ENCODE peak calls at places on chromosomes 5 and 9, in four cellular contexts. B, L, K and Z are unnamed samples.
A peak's percentile ranks its signal among the peaks of the same experiment; 100 is the strongest.

GRCh38 chr9:32401471-32401870 is 17.0 kb downstream of the ACO1 start:
- DNase-seq in L (no peak), K (no peak), B (no peak), Z (no peak)

GRCh38 chr9:38046669-38047300 is 22.2 kb downstream of the SHB start:
- DNase-seq in K (peak; percentile 85), L (peak; percentile 70), B (no peak), Z (no peak)

GRCh38 chr5:72364186-72364585 is 44.0 kb downstream of the PTCD2 start:
- DNase-seq in K (no peak), B (no peak), L (no peak), Z (no peak)

GRCh38 chr5:116388564-116389258 is 185.9 kb downstream of the SEMA6A start:
- DNase-seq in L (no peak), B (no peak), K (no peak), Z (no peak)

GRCh38 chr5:133581918-133582317 is 30.4 kb downstream of the FSTL4 start:
- DNase-seq in B (no peak), K (no peak), L (no peak), Z (no peak)

GRCh38 chr5:93053825-93054224 is 527.2 kb downstream of the NR2F1-AS1 start:
- DNase-seq in K (no peak), L (no peak), B (no peak), Z (no peak)

GRCh38 chr9:127706836-127707241 is at the start of gene CFAP157:
- DNase-seq in L (no peak), K (no peak), B (no peak), Z (no peak)

GRCh38 chr5:178542455-178542854 is 47.7 kb downstream of the COL23A1 start:
- DNase-seq in B (no peak), L (no peak), K (no peak), Z (no peak)

GRCh38 chr9:92299116-92299515 is 5.6 kb upstream of the IARS1 start:
- DNase-seq in K (no peak), B (no peak), L (no peak), Z (no peak)

GRCh38 chr5:98763001-98763630 is 10.3 kb upstream of the RGMB start:
- DNase-seq in B (no peak), K (no peak), L (no peak), Z (no peak)

GRCh38 chr5:133291524-133291923 is 239.7 kb downstream of the HSPA4 start:
- DNase-seq in B (no peak), L (no peak), K (no peak), Z (no peak)

GRCh38 chr5:74396913-74397606 is 243.5 kb downstream of the ENC1 start:
- DNase-seq in B (no peak), L (no peak), K (no peak), Z (no peak)

GRCh38 chr5:155098433-155098832 is 84.9 kb downstream of the KIF4B start:
- DNase-seq in K (no peak), L (no peak), B (no peak), Z (no peak)